ENCODE peak calls at places on chromosomes 12 and 14, in seven cellular contexts. H is K562, E is HepG2, M is SK-N-SH, P is HCT116, I is H1, J is GM12878. U is an unnamed sample.

GRCh38 chr14:57380935-57381334 is 9.5 kb upstream of the NAA30 start:
- DNase-seq in H (no peak), E (no peak), M (no peak), P (no peak), I (no peak), J (no peak), U (no peak)

GRCh38 chr14:24266344-24267244 is 3.6 kb upstream of the TGM1 start:
- DNase-seq in H (no peak), E (no peak), M (no peak), P (no peak), I (no peak), J (no peak), U (no peak)

GRCh38 chr14:61256826-61257468 is 24.2 kb downstream of the TMEM30B start:
- DNase-seq in H (no peak), E (peak; percentile 16), M (no peak), P (no peak), I (no peak), J (no peak), U (no peak)

GRCh38 chr14:62957562-62957961 is 87.7 kb downstream of the KCNH5 start:
- DNase-seq in H (peak; percentile 1), E (no peak), M (no peak), P (no peak), I (no peak), J (no peak), U (no peak)

GRCh38 chr12:104319918-104320626 is 16.5 kb downstream of the EID3 start:
- DNase-seq in H (no peak), E (no peak), M (no peak), P (no peak), I (no peak), J (no peak), U (no peak)

GRCh38 chr12:120247621-120248030 is 17.9 kb downstream of the PXN start:
- DNase-seq in H (no peak), E (no peak), M (no peak), P (no peak), I (no peak), J (no peak), U (no peak)

GRCh38 chr12:118345355-118345754 is 27.4 kb downstream of the TAOK3 start:
- DNase-seq in H (peak; percentile 88), E (no peak), M (no peak), P (no peak), I (no peak), J (no peak), U (no peak)

GRCh38 chr12:16324772-16325171 is 22.7 kb upstream of the MGST1 start:
- DNase-seq in H (no peak), E (no peak), M (no peak), P (no peak), I (no peak), J (no peak), U (no peak)

GRCh38 chr12:94207467-94208432 is 59.4 kb downstream of the PLXNC1 start:
- DNase-seq in H (peak; percentile 59), E (no peak), M (no peak), P (no peak), I (no peak), J (peak; percentile 89), U (no peak)

GRCh38 chr12:97404549-97404948 is 58.1 kb upstream of the RMST start:
- DNase-seq in H (peak; percentile 11), E (peak; percentile 51), M (peak; percentile 61), P (peak; percentile 10), I (no peak), J (peak; percentile 23), U (peak; percentile 76)

GRCh38 chr14:94867931-94868597 is 98.2 kb upstream of the GSC start:
- DNase-seq in H (no peak), E (no peak), M (no peak), P (no peak), I (peak; percentile 9), J (no peak), U (no peak)

GRCh38 chr14:91229743-91230200 is 14.7 kb downstream of the GPR68 start:
- DNase-seq in H (no peak), E (no peak), M (no peak), P (no peak), I (no peak), J (peak; percentile 96), U (no peak)

GRCh38 chr14:85535916-85536834 is 6.2 kb downstream of the FLRT2 start:
- DNase-seq in H (no peak), E (peak; percentile 12), M (peak; percentile 27), P (no peak), I (no peak), J (no peak), U (no peak)

GRCh38 chr14:47872588-47872987 is 197.2 kb upstream of the MDGA2 start:
- DNase-seq in H (no peak), E (no peak), M (no peak), P (no peak), I (no peak), J (no peak), U (no peak)

GRCh38 chr14:80313806-80314205 is 102.5 kb upstream of the DIO2 start:
- DNase-seq in H (no peak), E (no peak), M (no peak), P (no peak), I (no peak), J (no peak), U (no peak)

GRCh38 chr14:99234982-99235491 is 37.0 kb downstream of the BCL11B start:
- DNase-seq in H (no peak), E (no peak), M (no peak), P (peak; percentile 27), I (no peak), J (no peak), U (no peak)

GRCh38 chr12:46509135-46509534 is 136.6 kb upstream of the SLC38A2 start:
- DNase-seq in H (no peak), E (no peak), M (no peak), P (no peak), I (no peak), J (no peak), U (no peak)

GRCh38 chr14:99260116-99260515 is 11.9 kb downstream of the BCL11B start:
- DNase-seq in H (no peak), E (no peak), M (no peak), P (no peak), I (no peak), J (no peak), U (no peak)

GRCh38 chr14:23572841-23573240 is 5.2 kb upstream of the AP1G2 start:
- DNase-seq in H (no peak), E (peak; percentile 3), M (no peak), P (no peak), I (no peak), J (no peak), U (no peak)

GRCh38 chr14:103165323-103165722 is 42.1 kb downstream of the TNFAIP2 start:
- DNase-seq in H (no peak), E (no peak), M (no peak), P (no peak), I (no peak), J (no peak), U (no peak)

GRCh38 chr12:116157845-116158267 is 119.6 kb downstream of the MED13L start:
- DNase-seq in H (no peak), E (no peak), M (no peak), P (no peak), I (no peak), J (no peak), U (no peak)
- H3K4me1 ChIP-seq in H (peaks cover 39% of the 10 kb centered on the region), E (peaks cover 78% of the 10 kb centered on the region), M (peaks cover 34% of the 10 kb centered on the region), P (peaks cover 28% of the 10 kb centered on the region), I (peaks cover 20% of the 10 kb centered on the region), J (no peaks in the 10 kb centered on the region), U (no peaks in the 10 kb centered on the region)

GRCh38 chr14:33680873-33681272 is 270.0 kb downstream of the EGLN3 start:
- DNase-seq in H (no peak), E (no peak), M (no peak), P (no peak), I (no peak), J (no peak), U (no peak)

GRCh38 chr14:33679461-33680225 is 271.2 kb downstream of the EGLN3 start:
- DNase-seq in H (no peak), E (no peak), M (no peak), P (no peak), I (no peak), J (no peak), U (no peak)

GRCh38 chr14:33678012-33678411 is 272.9 kb downstream of the EGLN3 start:
- DNase-seq in H (no peak), E (no peak), M (no peak), P (no peak), I (no peak), J (no peak), U (no peak)

GRCh38 chr14:33676135-33676566 is 274.7 kb downstream of the EGLN3 start:
- DNase-seq in H (peak; percentile 47), E (peak; percentile 60), M (peak; percentile 24), P (peak; percentile 16), I (peak; percentile 36), J (no peak), U (peak; percentile 8)

DNA sequence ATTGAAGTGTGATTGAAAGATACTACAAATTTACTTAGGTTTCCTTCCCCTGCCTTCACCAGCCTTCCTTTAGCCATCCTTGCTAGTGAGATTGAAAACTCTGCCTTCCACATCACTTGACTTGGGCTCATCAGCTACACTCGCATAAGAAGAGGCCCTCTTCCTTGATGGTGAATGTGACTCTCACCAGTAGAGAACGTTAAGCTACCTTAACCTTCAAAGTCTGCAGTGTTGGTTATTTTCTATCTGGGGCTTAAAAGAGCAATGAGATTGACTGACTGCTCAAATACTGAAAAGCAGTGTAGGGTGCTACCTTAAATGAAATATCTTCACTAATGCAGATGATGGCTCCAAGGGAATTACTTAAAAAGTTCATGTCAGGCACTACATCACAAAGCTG is 271.8 kb downstream of the EGLN3 start:
- DNase-seq in H (no peak), E (no peak), M (no peak), P (no peak), I (no peak), J (no peak), U (no peak)
- H3K4me3 ChIP-seq in H (no peak overlapping the region), E (no peak overlapping the region), M (no peak overlapping the region), P (no peak overlapping the region), I (no peak overlapping the region), J (no peak overlapping the region), U (no peak overlapping the region)

GRCh38 chr12:32889073-32889760 is 7.4 kb downstream of the PKP2 start:
- DNase-seq in H (no peak), E (no peak), M (no peak), P (no peak), I (no peak), J (no peak), U (no peak)
- TF ChIP-seq YY1 in H (no peak), E (no peak), M (no peak), P (no peak), I (no peak), J (no peak), U (no peak)

GRCh38 chr12:53389702-53390101 is 9.7 kb downstream of the SP1 start:
- DNase-seq in H (no peak), E (no peak), M (no peak), P (no peak), I (no peak), J (no peak), U (no peak)

GRCh38 chr12:53383258-53383657 is 3.3 kb downstream of the SP1 start:
- DNase-seq in H (no peak), E (no peak), M (no peak), P (no peak), I (no peak), J (no peak), U (no peak)

GRCh38 chr12:53391667-53392244 is 11.8 kb downstream of the SP1 start:
- DNase-seq in H (no peak), E (no peak), M (no peak), P (no peak), I (no peak), J (no peak), U (no peak)

DNA sequence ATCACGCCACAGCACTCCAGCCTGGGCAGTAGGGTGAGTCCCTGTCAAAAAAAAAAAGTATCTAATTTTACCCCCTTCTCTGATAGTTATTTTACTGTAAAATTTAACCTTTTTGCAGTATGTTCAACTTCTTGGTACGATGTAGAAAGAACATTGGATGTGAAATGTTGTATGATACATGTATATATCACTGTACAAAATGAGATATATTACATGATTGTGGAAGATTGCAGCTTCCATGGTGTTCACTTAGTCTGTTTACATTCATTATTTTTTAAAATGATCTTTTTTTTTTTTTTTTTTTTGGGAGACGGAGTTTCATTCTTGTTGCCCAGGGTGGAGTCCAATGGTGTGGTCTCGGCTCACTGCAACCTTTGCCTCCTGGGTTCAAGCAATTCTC is 9.0 kb downstream of the SP1 start:
- DNase-seq in H (no peak), E (no peak), M (no peak), P (no peak), I (no peak), J (no peak), U (no peak)
- H3K4me1 ChIP-seq in H (peaks cover 9% of the 10 kb centered on the region), E (peaks cover 67% of the 10 kb centered on the region), M (peaks cover 8% of the 10 kb centered on the region), P (no peaks in the 10 kb centered on the region), I (no peaks in the 10 kb centered on the region), J (no peaks in the 10 kb centered on the region), U (no peaks in the 10 kb centered on the region)

U was measured in NT2/D1.